ENCODE peak calls at places on chromosome 14, in nine cellular contexts. One of them, this sample, is unnamed.

GRCh38 chr14:32950584-32950983 is 11.9 kb downstream of the NPAS3 start:
- DNase-seq in esophagus squamous epithelium: no peak
- DNase-seq in fibroblast of villous mesenchyme: no peak
- DNase-seq in fibroblast of mammary gland: no peak
- DNase-seq in AG09309: no peak
- DNase-seq in OCI-LY7: no peak
- DNase-seq in lower leg skin: no peak
- DNase-seq in breast epithelium: no peak
- DNase-seq in epithelial cell of esophagus: no peak
- DNase-seq in this sample: no peak

GRCh38 chr14:28773917-28774691 is 7.5 kb downstream of the FOXG1 start:
- DNase-seq in breast epithelium: no peak
- DNase-seq in epithelial cell of esophagus: peak; percentile 51
- DNase-seq in OCI-LY7: no peak
- DNase-seq in fibroblast of villous mesenchyme: peak; percentile 49
- DNase-seq in fibroblast of mammary gland: peak; percentile 66
- DNase-seq in lower leg skin: no peak
- DNase-seq in AG09309: peak; percentile 1
- DNase-seq in esophagus squamous epithelium: no peak
- DNase-seq in this sample: no peak

GRCh38 chr14:74425525-74426201 is 347 bp downstream of the SYNDIG1L start:
- DNase-seq in lower leg skin: peak; percentile 63
- DNase-seq in AG09309: no peak
- DNase-seq in epithelial cell of esophagus: peak; percentile 13
- DNase-seq in fibroblast of mammary gland: no peak
- DNase-seq in OCI-LY7: no peak
- DNase-seq in esophagus squamous epithelium: no peak
- DNase-seq in fibroblast of villous mesenchyme: peak; percentile 17
- DNase-seq in breast epithelium: no peak
- DNase-seq in this sample: peak; percentile 63

GRCh38 chr14:103194256-103195045 is 71.2 kb downstream of the TNFAIP2 start:
- DNase-seq in AG09309: peak; percentile 58
- DNase-seq in fibroblast of villous mesenchyme: peak; percentile 94
- DNase-seq in esophagus squamous epithelium: no peak
- DNase-seq in epithelial cell of esophagus: peak; percentile 80
- DNase-seq in breast epithelium: no peak
- DNase-seq in fibroblast of mammary gland: peak; percentile 81
- DNase-seq in lower leg skin: peak; percentile 68
- DNase-seq in OCI-LY7: no peak
- DNase-seq in this sample: no peak

GRCh38 chr14:83071888-83072501 is 1538.3 kb upstream of the SEL1L start:
- DNase-seq in OCI-LY7: peak; percentile 39
- DNase-seq in breast epithelium: no peak
- DNase-seq in esophagus squamous epithelium: no peak
- DNase-seq in fibroblast of villous mesenchyme: peak; percentile 3
- DNase-seq in lower leg skin: no peak
- DNase-seq in fibroblast of mammary gland: peak; percentile 25
- DNase-seq in epithelial cell of esophagus: peak; percentile 55
- DNase-seq in AG09309: no peak
- DNase-seq in this sample: no peak

GRCh38 chr14:31268216-31268615 is 60.6 kb upstream of the HECTD1 start:
- DNase-seq in fibroblast of mammary gland: no peak
- DNase-seq in lower leg skin: no peak
- DNase-seq in fibroblast of villous mesenchyme: peak; percentile 29
- DNase-seq in esophagus squamous epithelium: no peak
- DNase-seq in OCI-LY7: no peak
- DNase-seq in AG09309: no peak
- DNase-seq in breast epithelium: no peak
- DNase-seq in epithelial cell of esophagus: no peak
- DNase-seq in this sample: no peak

GRCh38 chr14:102249041-102249440 is 55.9 kb downstream of the MOK start:
- DNase-seq in fibroblast of villous mesenchyme: peak; percentile 58
- DNase-seq in breast epithelium: no peak
- DNase-seq in esophagus squamous epithelium: no peak
- DNase-seq in fibroblast of mammary gland: peak; percentile 85
- DNase-seq in lower leg skin: no peak
- DNase-seq in OCI-LY7: no peak
- DNase-seq in AG09309: no peak
- DNase-seq in epithelial cell of esophagus: no peak
- DNase-seq in this sample: no peak

GRCh38 chr14:64823305-64823985 is 56.3 kb downstream of the SPTB start:
- DNase-seq in epithelial cell of esophagus: peak; percentile 71
- DNase-seq in esophagus squamous epithelium: no peak
- DNase-seq in AG09309: no peak
- DNase-seq in OCI-LY7: peak; percentile 60
- DNase-seq in fibroblast of villous mesenchyme: peak; percentile 70
- DNase-seq in fibroblast of mammary gland: peak; percentile 56
- DNase-seq in lower leg skin: peak; percentile 92
- DNase-seq in breast epithelium: peak; percentile 42
- DNase-seq in this sample: peak; percentile 60

GRCh38 chr14:71523630-71524320 is 408.5 kb upstream of the RGS6 start:
- DNase-seq in lower leg skin: no peak
- DNase-seq in fibroblast of villous mesenchyme: peak; percentile 81
- DNase-seq in AG09309: no peak
- DNase-seq in breast epithelium: no peak
- DNase-seq in epithelial cell of esophagus: no peak
- DNase-seq in fibroblast of mammary gland: peak; percentile 42
- DNase-seq in OCI-LY7: no peak
- DNase-seq in esophagus squamous epithelium: no peak
- DNase-seq in this sample: no peak

GRCh38 chr14:69973846-69974245 is 94.6 kb downstream of the SMOC1 start:
- DNase-seq in fibroblast of mammary gland: no peak
- DNase-seq in breast epithelium: no peak
- DNase-seq in fibroblast of villous mesenchyme: no peak
- DNase-seq in AG09309: no peak
- DNase-seq in epithelial cell of esophagus: no peak
- DNase-seq in lower leg skin: no peak
- DNase-seq in esophagus squamous epithelium: no peak
- DNase-seq in OCI-LY7: no peak
- DNase-seq in this sample: no peak

GRCh38 chr14:63644741-63645140 is 3.1 kb upstream of the WDR89 start:
- DNase-seq in epithelial cell of esophagus: peak; percentile 53
- DNase-seq in esophagus squamous epithelium: no peak
- DNase-seq in OCI-LY7: no peak
- DNase-seq in AG09309: no peak
- DNase-seq in fibroblast of mammary gland: no peak
- DNase-seq in lower leg skin: no peak
- DNase-seq in breast epithelium: no peak
- DNase-seq in fibroblast of villous mesenchyme: no peak
- DNase-seq in this sample: no peak

GRCh38 chr14:37709419-37710195 is 114.2 kb downstream of the TTC6 start:
- DNase-seq in AG09309: no peak
- DNase-seq in fibroblast of villous mesenchyme: peak; percentile 16
- DNase-seq in breast epithelium: no peak
- DNase-seq in OCI-LY7: peak; percentile 1
- DNase-seq in esophagus squamous epithelium: no peak
- DNase-seq in fibroblast of mammary gland: peak; percentile 28
- DNase-seq in lower leg skin: no peak
- DNase-seq in epithelial cell of esophagus: peak; percentile 30
- DNase-seq in this sample: no peak

GRCh38 chr14:55425091-55425490 is 13.5 kb upstream of the ATG14 start:
- DNase-seq in OCI-LY7: no peak
- DNase-seq in esophagus squamous epithelium: no peak
- DNase-seq in fibroblast of mammary gland: no peak
- DNase-seq in epithelial cell of esophagus: no peak
- DNase-seq in lower leg skin: no peak
- DNase-seq in AG09309: no peak
- DNase-seq in fibroblast of villous mesenchyme: no peak
- DNase-seq in breast epithelium: no peak
- DNase-seq in this sample: no peak

DNA sequence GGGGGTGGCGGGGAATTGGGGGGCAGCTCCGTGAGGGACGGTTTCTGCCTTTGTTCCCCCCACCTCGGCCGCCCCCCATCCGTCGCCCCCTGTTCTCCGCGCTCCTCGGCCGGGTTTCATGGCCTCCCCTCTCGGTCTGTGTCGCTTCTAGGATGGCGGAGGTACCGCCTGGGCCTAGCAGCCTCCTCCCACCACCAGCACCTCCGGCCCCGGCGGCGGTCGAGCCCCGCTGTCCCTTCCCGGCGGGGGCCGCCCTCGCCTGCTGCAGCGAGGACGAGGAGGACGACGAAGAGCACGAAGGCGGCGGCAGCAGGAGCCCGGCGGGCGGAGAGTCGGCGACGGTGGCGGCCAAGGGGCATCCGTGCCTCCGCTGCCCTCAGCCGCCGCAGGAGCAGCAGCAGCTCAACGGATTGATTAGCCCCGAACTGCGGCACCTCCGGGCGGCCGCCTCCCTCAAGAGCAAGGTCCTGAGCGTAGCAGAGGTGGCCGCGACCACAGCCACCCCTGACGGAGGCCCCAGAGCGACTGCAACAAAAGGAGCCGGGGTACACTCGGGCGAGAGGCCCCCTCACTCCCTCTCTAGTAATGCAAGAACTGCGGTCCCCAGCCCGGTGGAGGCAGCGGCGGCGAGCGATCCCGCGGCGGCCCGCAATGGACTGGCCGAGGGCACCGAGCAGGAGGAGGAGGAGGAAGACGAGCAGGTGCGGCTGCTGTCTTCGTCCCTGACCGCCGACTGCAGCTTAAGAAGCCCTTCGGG is 598 bp downstream of the NAA30 start:
- DNase-seq in epithelial cell of esophagus: peak; percentile 35
- DNase-seq in fibroblast of mammary gland: no peak
- DNase-seq in OCI-LY7: peak; percentile 52
- DNase-seq in AG09309: no peak
- DNase-seq in breast epithelium: no peak
- DNase-seq in esophagus squamous epithelium: peak; percentile 41
- DNase-seq in lower leg skin: peak; percentile 87
- DNase-seq in fibroblast of villous mesenchyme: peak; percentile 41
- DNase-seq in this sample: peak; percentile 55
- TF ChIP-seq CTCF in epithelial cell of esophagus: no peak
- TF ChIP-seq CTCF in fibroblast of mammary gland: no peak
- TF ChIP-seq CTCF in OCI-LY7: no peak
- TF ChIP-seq CTCF in AG09309: no peak
- TF ChIP-seq CTCF in breast epithelium: no peak
- TF ChIP-seq CTCF in esophagus squamous epithelium: no peak
- TF ChIP-seq CTCF in lower leg skin: no peak
- TF ChIP-seq CTCF in fibroblast of villous mesenchyme: no peak
- TF ChIP-seq CTCF in this sample: no peak

GRCh38 chr14:57293851-57294837 is 25.4 kb downstream of the AP5M1 start:
- DNase-seq in AG09309: no peak
- DNase-seq in fibroblast of villous mesenchyme: peak; percentile 34
- DNase-seq in epithelial cell of esophagus: no peak
- DNase-seq in OCI-LY7: peak; percentile 31
- DNase-seq in esophagus squamous epithelium: no peak
- DNase-seq in lower leg skin: no peak
- DNase-seq in fibroblast of mammary gland: peak; percentile 27
- DNase-seq in breast epithelium: no peak
- DNase-seq in this sample: no peak
- TF ChIP-seq CTCF in AG09309: peak; percentile 41
- TF ChIP-seq CTCF in fibroblast of villous mesenchyme: peak; percentile 43
- TF ChIP-seq CTCF in epithelial cell of esophagus: peak; percentile 16
- TF ChIP-seq CTCF in OCI-LY7: peak; percentile 78
- TF ChIP-seq CTCF in esophagus squamous epithelium: no peak
- TF ChIP-seq CTCF in lower leg skin: no peak
- TF ChIP-seq CTCF in fibroblast of mammary gland: peak; percentile 38
- TF ChIP-seq CTCF in breast epithelium: no peak
- TF ChIP-seq CTCF in this sample: peak; percentile 54

GRCh38 chr14:77791225-77791600 is 8.7 kb upstream of the ADCK1 start:
- DNase-seq in OCI-LY7: no peak
- DNase-seq in fibroblast of mammary gland: no peak
- DNase-seq in epithelial cell of esophagus: peak; percentile 32
- DNase-seq in lower leg skin: no peak
- DNase-seq in fibroblast of villous mesenchyme: no peak
- DNase-seq in AG09309: no peak
- DNase-seq in breast epithelium: no peak
- DNase-seq in esophagus squamous epithelium: no peak
- DNase-seq in this sample: no peak
- TF ChIP-seq CTCF in OCI-LY7: no peak
- TF ChIP-seq CTCF in fibroblast of mammary gland: no peak
- TF ChIP-seq CTCF in epithelial cell of esophagus: no peak
- TF ChIP-seq CTCF in lower leg skin: no peak
- TF ChIP-seq CTCF in fibroblast of villous mesenchyme: no peak
- TF ChIP-seq CTCF in AG09309: no peak
- TF ChIP-seq CTCF in breast epithelium: no peak
- TF ChIP-seq CTCF in esophagus squamous epithelium: no peak
- TF ChIP-seq CTCF in this sample: no peak

GRCh38 chr14:54138024-54138353 is 181.4 kb upstream of the BMP4 start:
- DNase-seq in fibroblast of villous mesenchyme: peak; percentile 8
- DNase-seq in fibroblast of mammary gland: no peak
- DNase-seq in esophagus squamous epithelium: no peak
- DNase-seq in epithelial cell of esophagus: no peak
- DNase-seq in AG09309: no peak
- DNase-seq in OCI-LY7: no peak
- DNase-seq in breast epithelium: no peak
- DNase-seq in lower leg skin: no peak
- DNase-seq in this sample: no peak

GRCh38 chr14:54135804-54136280 is 179.2 kb upstream of the BMP4 start:
- DNase-seq in breast epithelium: no peak
- DNase-seq in fibroblast of villous mesenchyme: peak; percentile 45
- DNase-seq in AG09309: no peak
- DNase-seq in lower leg skin: no peak
- DNase-seq in fibroblast of mammary gland: peak; percentile 2
- DNase-seq in esophagus squamous epithelium: no peak
- DNase-seq in epithelial cell of esophagus: no peak
- DNase-seq in OCI-LY7: no peak
- DNase-seq in this sample: no peak

GRCh38 chr14:54133896-54134295 is 177.3 kb upstream of the BMP4 start:
- DNase-seq in AG09309: no peak
- DNase-seq in esophagus squamous epithelium: no peak
- DNase-seq in OCI-LY7: no peak
- DNase-seq in fibroblast of villous mesenchyme: peak; percentile 54
- DNase-seq in lower leg skin: no peak
- DNase-seq in fibroblast of mammary gland: peak; percentile 50
- DNase-seq in breast epithelium: no peak
- DNase-seq in epithelial cell of esophagus: peak; percentile 95
- DNase-seq in this sample: no peak

GRCh38 chr14:54136894-54137665 is 180.5 kb upstream of the BMP4 start:
- DNase-seq in lower leg skin: no peak
- DNase-seq in esophagus squamous epithelium: no peak
- DNase-seq in breast epithelium: no peak
- DNase-seq in fibroblast of villous mesenchyme: no peak
- DNase-seq in fibroblast of mammary gland: no peak
- DNase-seq in OCI-LY7: no peak
- DNase-seq in epithelial cell of esophagus: no peak
- DNase-seq in AG09309: no peak
- DNase-seq in this sample: no peak

DNA sequence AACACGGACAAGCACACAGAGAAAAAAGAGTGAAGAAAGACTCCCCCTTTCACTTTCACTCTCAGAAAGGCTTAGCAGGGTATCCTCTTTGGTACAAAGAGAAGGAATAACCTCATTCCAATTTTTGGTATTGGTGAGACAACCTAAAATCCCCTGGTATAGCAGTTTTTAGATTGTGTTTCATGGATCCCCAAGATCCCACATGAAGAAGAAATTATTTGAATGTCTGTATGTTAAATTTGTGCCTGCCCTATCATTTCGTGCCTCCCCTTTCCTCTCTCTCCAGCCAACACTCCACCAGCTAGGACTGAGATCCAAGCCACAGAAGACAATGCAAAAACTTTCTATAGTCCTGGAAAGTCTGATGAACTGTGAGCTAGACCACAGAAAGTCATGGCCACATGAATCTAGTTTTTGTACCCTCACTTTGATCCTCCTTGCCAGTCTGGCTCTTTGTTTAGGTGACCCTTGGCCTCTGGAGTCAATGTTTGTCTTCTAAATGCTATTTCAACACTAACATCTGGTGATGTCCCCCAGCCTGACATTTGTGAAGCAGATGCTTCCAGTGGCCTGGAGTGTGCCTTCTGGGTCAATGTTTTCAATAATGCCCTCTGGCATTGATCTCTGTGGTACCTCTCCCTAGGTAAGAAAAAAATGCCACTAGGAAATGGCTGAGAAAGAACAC is 181.9 kb upstream of the BMP4 start:
- DNase-seq in fibroblast of mammary gland: no peak
- DNase-seq in AG09309: no peak
- DNase-seq in OCI-LY7: no peak
- DNase-seq in esophagus squamous epithelium: no peak
- DNase-seq in breast epithelium: no peak
- DNase-seq in lower leg skin: no peak
- DNase-seq in fibroblast of villous mesenchyme: peak; percentile 49
- DNase-seq in epithelial cell of esophagus: no peak
- DNase-seq in this sample: no peak
- TF ChIP-seq CTCF in fibroblast of mammary gland: no peak
- TF ChIP-seq CTCF in AG09309: no peak
- TF ChIP-seq CTCF in OCI-LY7: no peak
- TF ChIP-seq CTCF in esophagus squamous epithelium: no peak
- TF ChIP-seq CTCF in breast epithelium: no peak
- TF ChIP-seq CTCF in lower leg skin: peak; percentile 92
- TF ChIP-seq CTCF in fibroblast of villous mesenchyme: no peak
- TF ChIP-seq CTCF in epithelial cell of esophagus: no peak
- TF ChIP-seq CTCF in this sample: no peak

This sample was measured in natural killer cell.